ENCODE peak calls at places on chromosomes 12 and 14, in four cellular contexts. C is suprapubic skin, K is fibroblast of mammary gland, P is fibroblast of lung. T is an unnamed sample.

GRCh38 chr14:91207008-91207407 is 37.5 kb downstream of the GPR68 start:
- DNase-seq in K (no peak), P (no peak), C (no peak), T (no peak)

GRCh38 chr14:100785338-100785615 is 40.6 kb upstream of the MEG3 start:
- DNase-seq in P (no peak), K (no peak), C (no peak), T (no peak)

GRCh38 chr14:92501891-92502351 is 11.7 kb upstream of the RIN3 start:
- DNase-seq in K (peak; percentile 61), C (no peak), P (peak; percentile 58), T (peak; percentile 61)

GRCh38 chr12:47970843-47971242 is 7.4 kb downstream of the TMEM106C start:
- DNase-seq in P (no peak), K (no peak), C (no peak), T (no peak)

GRCh38 chr12:75979181-75979580 is 52.4 kb downstream of the PHLDA1 start:
- DNase-seq in C (no peak), P (no peak), K (peak; percentile 60), T (peak; percentile 43)

GRCh38 chr12:41932470-41932991 is 212.1 kb downstream of the GXYLT1 start:
- DNase-seq in K (peak; percentile 4), C (peak; percentile 74), P (peak; percentile 40), T (peak; percentile 12)

GRCh38 chr12:57180321-57180989 is 33.0 kb upstream of the LRP1-AS start:
- DNase-seq in C (no peak), P (no peak), K (no peak), T (no peak)

GRCh38 chr14:101480747-101481530 is 80.4 kb upstream of the DIO3 start:
- DNase-seq in P (peak; percentile 83), K (peak; percentile 56), C (peak; percentile 29), T (peak; percentile 56)

GRCh38 chr14:103679351-103679750 is 35.9 kb downstream of the XRCC3 start:
- DNase-seq in K (peak; percentile 35), P (peak; percentile 31), C (peak; percentile 65), T (peak; percentile 29)

GRCh38 chr14:77063581-77064289 is 34.3 kb upstream of the CIPC start:
- DNase-seq in C (no peak), K (peak; percentile 55), P (peak; percentile 71), T (peak; percentile 59)

GRCh38 chr12:104376650-104377506 is 73.3 kb downstream of the EID3 start:
- DNase-seq in K (peak; percentile 64), C (no peak), P (no peak), T (no peak)

GRCh38 chr14:64478634-64479250 is 13.4 kb downstream of the AKAP5 start:
- DNase-seq in C (no peak), P (peak; percentile 52), K (peak; percentile 38), T (peak; percentile 57)
- TF ChIP-seq CTCF in C (no peak), P (peak; percentile 36), K (peak; percentile 38), T (peak; percentile 38)

DNA sequence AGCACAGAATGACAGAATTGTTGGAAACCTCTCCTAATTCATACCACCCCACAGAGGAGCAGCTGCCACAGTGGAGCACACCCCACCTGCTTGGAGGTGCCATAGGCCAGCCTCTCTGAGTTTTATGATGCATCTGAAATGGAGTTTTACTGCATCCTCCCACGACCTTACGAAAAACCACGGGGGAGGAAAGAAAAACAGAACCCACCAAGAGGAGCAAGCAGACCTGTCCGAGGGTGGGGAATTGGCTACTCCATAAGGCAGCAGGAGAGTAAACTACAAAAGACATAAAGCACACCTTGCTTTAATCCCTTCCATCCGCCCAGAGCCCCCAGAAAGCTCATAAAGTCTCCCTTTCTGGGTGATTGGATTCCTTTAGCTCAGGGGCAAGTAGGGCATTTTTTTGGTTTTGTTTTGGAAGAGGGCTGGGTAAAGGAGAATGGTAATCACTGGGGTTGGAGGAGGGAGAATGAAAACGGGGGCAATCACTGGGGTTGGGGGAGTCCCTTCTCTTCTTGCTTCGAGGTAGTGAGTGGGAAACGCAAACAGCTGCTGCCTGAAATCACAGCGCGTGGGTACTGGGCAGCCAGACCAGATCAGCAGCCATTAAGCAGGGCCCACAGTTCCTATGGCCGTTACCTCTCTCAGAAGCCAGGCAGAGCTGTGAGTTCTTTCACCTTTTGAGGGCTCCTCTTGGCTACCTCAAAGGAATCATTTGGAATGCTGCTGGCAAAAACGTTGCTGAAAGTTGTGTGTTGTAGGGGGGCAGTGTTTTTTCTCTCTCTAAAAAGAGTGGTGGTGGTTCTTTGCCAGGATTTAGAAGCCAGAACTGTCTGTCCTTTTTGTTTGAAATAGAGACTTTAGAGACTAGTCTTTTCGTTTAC is 433.6 kb downstream of the ZFP36L1 start:
- DNase-seq in K (no peak), C (no peak), P (no peak), T (no peak)
- H3K4me3 ChIP-seq in K (no peak overlapping the region), C (no peak overlapping the region), P (no peak overlapping the region), T (no peak overlapping the region)

DNA sequence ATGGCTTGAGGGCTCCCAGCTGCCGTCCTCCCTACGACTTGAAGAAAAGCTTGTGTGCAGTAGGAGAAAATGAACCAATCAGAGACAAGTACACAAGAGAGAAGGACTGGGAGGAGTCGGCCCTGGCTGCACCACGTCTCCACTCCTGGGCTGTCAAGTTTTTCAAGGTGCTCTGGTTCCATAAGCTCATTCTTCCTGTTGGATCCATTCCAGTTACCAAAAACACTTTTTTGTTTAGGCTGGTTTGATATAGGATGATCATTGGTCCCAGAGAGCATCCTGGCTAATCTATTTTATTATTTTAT is 2.8 kb upstream of the A2ML1 start:
- DNase-seq in K (no peak), C (no peak), P (no peak), T (peak; percentile 30)
- TF ChIP-seq CTCF in K (no peak), C (no peak), P (no peak), T (no peak)

DNA sequence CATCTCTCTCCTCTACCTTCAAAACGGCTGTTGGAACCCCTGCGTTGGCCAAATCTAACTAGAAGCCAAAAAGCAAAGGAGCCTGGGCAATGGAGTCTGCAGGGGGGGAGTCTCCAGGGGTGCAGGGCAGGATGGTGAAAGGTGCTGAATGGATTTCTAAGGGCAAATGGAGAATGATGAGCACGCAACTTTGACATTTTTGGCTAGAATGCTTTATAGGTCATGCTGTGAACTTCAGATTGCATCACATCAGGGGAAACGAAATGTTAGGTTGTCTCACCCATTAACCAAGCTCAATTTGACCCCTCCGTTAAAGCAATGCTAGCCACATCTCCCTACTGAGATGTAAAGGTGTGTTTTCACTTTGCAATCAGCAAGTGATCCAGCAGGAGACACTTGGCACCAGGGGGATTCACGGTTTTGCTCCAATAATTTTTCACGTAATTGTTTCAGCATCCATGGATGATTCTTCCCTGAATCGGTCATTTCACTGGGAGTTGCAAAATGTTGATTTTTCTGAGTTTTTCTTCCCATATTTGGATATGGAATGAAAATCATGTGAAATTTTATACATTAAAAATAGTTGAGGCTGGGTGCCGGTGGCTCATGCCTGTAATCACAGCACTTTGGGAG is 78.0 kb upstream of the MDM1 start:
- DNase-seq in C (no peak), P (no peak), K (no peak), T (no peak)
- H3K4me3 ChIP-seq in C (no peak overlapping the region), P (no peak overlapping the region), K (no peak overlapping the region), T (no peak overlapping the region)

DNA sequence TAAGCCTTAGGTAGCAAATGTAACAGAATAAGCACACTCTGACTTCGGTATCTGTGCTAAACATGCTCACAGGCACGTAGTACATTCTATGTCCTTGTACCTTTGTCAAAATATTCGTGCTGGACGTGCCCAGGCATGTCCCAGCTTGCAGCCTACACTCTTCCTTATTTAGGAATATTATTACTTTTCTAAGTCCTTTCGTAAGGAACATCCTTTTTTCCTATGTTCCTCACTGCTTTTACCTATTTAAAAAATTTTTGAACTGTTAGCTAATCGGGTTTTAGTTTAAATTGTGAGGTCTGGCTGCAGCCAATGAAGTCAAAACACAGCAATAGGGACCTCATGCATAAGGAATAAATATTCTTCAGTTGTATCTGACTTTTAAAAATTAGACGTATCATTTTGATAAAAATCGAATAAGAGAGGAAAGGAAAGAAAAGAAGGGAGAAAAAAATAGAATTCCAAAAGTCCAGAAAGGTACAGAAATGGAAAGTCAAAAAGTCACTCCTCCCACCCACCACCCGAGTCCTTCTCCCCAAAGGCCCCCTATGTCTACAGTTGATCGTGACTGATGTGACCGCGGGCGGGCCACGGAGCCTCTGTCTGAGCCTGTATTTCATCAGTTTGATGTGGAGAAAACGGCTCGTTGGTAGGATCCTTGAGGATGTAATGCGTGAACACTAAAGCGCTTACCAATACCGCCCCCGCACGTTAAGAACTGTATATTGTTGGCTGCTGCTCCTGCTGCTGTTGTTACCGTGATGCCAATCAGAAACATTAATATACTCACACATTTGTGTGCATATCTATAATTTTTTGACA is 24.4 kb upstream of the UBC start:
- DNase-seq in P (peak; percentile 93), K (peak; percentile 91), C (no peak), T (peak; percentile 92)
- TF ChIP-seq CTCF in P (peak; percentile 54), K (no peak), C (peak; percentile 19), T (peak; percentile 34)

DNA sequence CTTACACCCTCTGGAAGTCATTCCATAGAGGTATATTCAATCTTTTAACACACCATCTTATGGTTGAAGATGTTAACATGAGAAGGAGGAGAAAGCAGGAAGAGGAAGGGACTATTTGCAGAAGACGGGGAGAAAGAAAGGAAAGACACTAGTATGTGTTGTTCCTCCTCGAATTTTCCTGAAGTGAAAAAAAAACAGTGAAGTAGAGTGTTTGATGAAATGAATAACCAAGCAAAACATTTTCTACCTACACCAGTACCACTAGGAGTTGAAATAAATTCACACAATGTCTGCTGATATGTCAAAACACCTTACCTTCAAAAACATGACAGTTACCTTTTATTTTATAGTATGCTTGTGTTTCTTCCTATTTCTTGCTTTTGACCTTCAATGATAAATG is 1.4 kb upstream of the CNOT2 start:
- DNase-seq in C (no peak), P (no peak), K (peak; percentile 2), T (no peak)
- H3K4me3 ChIP-seq in C (peak overlapping the region; percentile 95), P (peak overlapping the region; percentile 97), K (peak overlapping the region; percentile 90), T (peak overlapping the region; percentile 88)